ENCODE peak calls at places on chromosomes 11 and 22, in seven cellular contexts. I, G, T, B, N, L and K are unnamed samples.

GRCh38 chr22:39205344-39206021 is 39.3 kb downstream of the PDGFB start:
- DNase-seq in I (peak), G (peak), T (peak), B (no peak), N (peak), L (no peak), K (no peak)

GRCh38 chr11:105177658-105178057 is 38.1 kb upstream of the CARD18 start:
- DNase-seq in I (peak), G (peak), T (peak), B (no peak), N (no peak), L (peak), K (no peak)

GRCh38 chr11:126214446-126215240 is 3.1 kb downstream of the FAM118B start:
- DNase-seq in I (peak), G (no peak), T (no peak), B (no peak), N (no peak), L (no peak), K (peak)

GRCh38 chr22:19492504-19493174 is 12.9 kb downstream of the CDC45 start:
- DNase-seq in I (no peak), G (no peak), T (no peak), B (no peak), N (no peak), L (no peak), K (no peak)

GRCh38 chr11:93791493-93791892 is 7.4 kb downstream of the MED17 start:
- DNase-seq in I (no peak), G (peak), T (no peak), B (no peak), N (no peak), L (no peak), K (no peak)

GRCh38 chr11:106724293-106724892 is 293.9 kb downstream of the GUCY1A2 start:
- DNase-seq in I (peak), G (peak), T (peak), B (no peak), N (no peak), L (no peak), K (no peak)

GRCh38 chr11:3888210-3888609 is 32.7 kb downstream of the STIM1 start:
- DNase-seq in I (no peak), G (no peak), T (no peak), B (no peak), N (no peak), L (no peak), K (no peak)

GRCh38 chr11:115501895-115502589 is 2.2 kb downstream of the CADM1 start:
- DNase-seq in I (peak), G (no peak), T (peak), B (no peak), N (no peak), L (no peak), K (no peak)

GRCh38 chr22:35126993-35127392 is 61.0 kb downstream of the ISX start:
- DNase-seq in I (no peak), G (no peak), T (no peak), B (no peak), N (no peak), L (no peak), K (no peak)

GRCh38 chr11:109303342-109303741 is 118.6 kb upstream of the C11orf87 start:
- DNase-seq in I (peak), G (no peak), T (no peak), B (no peak), N (no peak), L (no peak), K (no peak)

GRCh38 chr11:108115495-108116140 is 5.7 kb upstream of the ACAT1 start:
- DNase-seq in I (peak), G (peak), T (peak), B (peak), N (peak), L (peak), K (peak)

GRCh38 chr11:125514336-125515101 is 18.5 kb upstream of the FEZ1 start:
- DNase-seq in I (peak), G (peak), T (peak), B (peak), N (no peak), L (peak), K (no peak)

GRCh38 chr11:110471315-110471714 is 41.6 kb downstream of the FDX1 start:
- DNase-seq in I (peak), G (peak), T (peak), B (no peak), N (no peak), L (no peak), K (no peak)

GRCh38 chr22:43796567-43796966 is 15.5 kb downstream of the EFCAB6 start:
- DNase-seq in I (peak), G (peak), T (peak), B (no peak), N (no peak), L (no peak), K (no peak)

GRCh38 chr11:22690891-22691290 is 24.5 kb downstream of the GAS2 start:
- DNase-seq in I (no peak), G (no peak), T (no peak), B (no peak), N (no peak), L (no peak), K (no peak)

GRCh38 chr11:116931206-116931953 is 94.0 kb upstream of the APOA1 start:
- DNase-seq in I (peak), G (peak), T (peak), B (no peak), N (no peak), L (no peak), K (no peak)
- H3K4me3 ChIP-seq in I (no peak), G (no peak), T (no peak), B (no peak), N (no peak), L (no peak), K (no peak)

DNA sequence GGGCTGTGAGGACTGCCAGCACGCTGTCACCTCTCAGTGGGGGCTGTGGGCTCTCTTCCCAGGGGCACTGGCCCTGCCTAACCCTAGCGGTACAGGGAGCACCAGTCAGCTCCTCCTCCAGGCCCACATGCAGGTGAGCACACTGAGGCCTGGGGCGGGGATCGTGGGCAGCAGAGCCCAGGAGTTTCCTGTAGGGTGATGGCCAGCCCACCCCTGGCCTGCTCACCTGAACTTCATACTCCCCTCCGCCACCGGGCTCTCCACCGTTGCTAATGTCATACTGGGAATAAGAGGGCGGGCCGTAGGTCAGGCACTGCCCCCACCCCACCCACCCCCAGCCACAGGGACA is 10.0 kb upstream of the TREH start:
- DNase-seq in I (no peak), G (no peak), T (no peak), B (no peak), N (no peak), L (no peak), K (no peak)
- H3K4me3 ChIP-seq in I (peak), G (no peak), T (no peak), B (no peak), N (peak), L (peak), K (peak)

GRCh38 chr11:100467821-100468508 is 219.1 kb upstream of the ARHGAP42 start:
- DNase-seq in I (no peak), G (no peak), T (no peak), B (no peak), N (no peak), L (no peak), K (no peak)
- H3K4me3 ChIP-seq in I (no peak), G (no peak), T (peak), B (no peak), N (no peak), L (no peak), K (no peak)

GRCh38 chr22:25069758-25070461 is 117.4 kb downstream of the KIAA1671 start:
- DNase-seq in I (no peak), G (peak), T (no peak), B (no peak), N (no peak), L (no peak), K (peak)
- H3K4me3 ChIP-seq in I (no peak), G (no peak), T (no peak), B (no peak), N (no peak), L (no peak), K (peak)

GRCh38 chr22:23035557-23036277 is 34.6 kb upstream of the GNAZ start:
- DNase-seq in I (no peak), G (no peak), T (no peak), B (no peak), N (no peak), L (no peak), K (no peak)

GRCh38 chr22:23032681-23033080 is 37.6 kb upstream of the GNAZ start:
- DNase-seq in I (no peak), G (no peak), T (no peak), B (no peak), N (no peak), L (no peak), K (no peak)

GRCh38 chr22:23036684-23037428 is 33.5 kb upstream of the GNAZ start:
- DNase-seq in I (peak), G (peak), T (peak), B (no peak), N (no peak), L (no peak), K (no peak)

GRCh38 chr22:23033116-23033905 is 37.0 kb upstream of the GNAZ start:
- DNase-seq in I (no peak), G (no peak), T (no peak), B (no peak), N (no peak), L (no peak), K (no peak)

DNA sequence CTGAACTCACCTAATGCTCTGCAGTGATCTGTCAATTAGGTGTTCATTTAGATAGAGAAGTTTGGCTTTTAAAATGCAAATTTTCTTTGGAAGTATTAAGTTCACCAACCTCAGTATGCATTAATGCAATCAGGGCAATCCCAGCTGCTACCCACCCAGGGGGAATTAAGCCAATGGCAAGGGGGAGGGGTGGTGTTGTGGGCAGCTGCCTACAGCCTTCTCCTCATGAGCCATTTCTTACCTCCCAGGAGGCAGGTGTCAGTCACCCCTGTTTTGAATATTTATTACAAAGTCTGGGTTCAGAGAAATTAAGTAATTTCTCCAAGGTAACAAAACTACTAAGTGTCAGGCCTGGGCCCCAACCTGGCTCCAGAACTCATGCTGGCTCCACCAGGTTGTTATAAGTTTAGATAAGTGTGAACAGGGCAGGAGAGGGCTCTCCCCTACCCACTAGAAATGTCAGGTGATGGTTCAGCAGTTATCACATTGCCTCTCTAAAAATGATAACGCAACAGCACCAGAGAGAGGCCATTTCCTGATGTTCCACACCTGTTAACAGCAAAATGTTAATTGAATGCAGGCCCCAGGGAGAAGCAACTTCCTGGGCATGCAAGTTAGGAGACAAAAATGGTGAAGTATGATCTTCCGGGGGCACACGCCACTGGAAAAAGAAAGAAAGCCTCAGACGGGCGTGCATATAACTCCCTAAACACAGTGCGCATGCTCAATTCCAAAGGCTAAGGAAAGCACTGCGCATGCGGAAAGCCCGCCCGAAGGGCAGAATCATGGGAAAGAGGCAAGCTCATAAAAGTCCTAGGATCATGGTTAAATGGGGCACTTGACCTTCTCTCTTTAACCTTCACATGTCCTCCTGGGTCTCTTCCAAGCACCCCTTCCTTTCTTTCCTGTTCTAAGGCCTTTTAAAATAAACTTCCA is 35.4 kb upstream of the GNAZ start:
- DNase-seq in I (no peak), G (no peak), T (no peak), B (no peak), N (no peak), L (no peak), K (no peak)
- H3K4me3 ChIP-seq in I (no peak), G (no peak), T (no peak), B (no peak), N (no peak), L (no peak), K (no peak)

DNA sequence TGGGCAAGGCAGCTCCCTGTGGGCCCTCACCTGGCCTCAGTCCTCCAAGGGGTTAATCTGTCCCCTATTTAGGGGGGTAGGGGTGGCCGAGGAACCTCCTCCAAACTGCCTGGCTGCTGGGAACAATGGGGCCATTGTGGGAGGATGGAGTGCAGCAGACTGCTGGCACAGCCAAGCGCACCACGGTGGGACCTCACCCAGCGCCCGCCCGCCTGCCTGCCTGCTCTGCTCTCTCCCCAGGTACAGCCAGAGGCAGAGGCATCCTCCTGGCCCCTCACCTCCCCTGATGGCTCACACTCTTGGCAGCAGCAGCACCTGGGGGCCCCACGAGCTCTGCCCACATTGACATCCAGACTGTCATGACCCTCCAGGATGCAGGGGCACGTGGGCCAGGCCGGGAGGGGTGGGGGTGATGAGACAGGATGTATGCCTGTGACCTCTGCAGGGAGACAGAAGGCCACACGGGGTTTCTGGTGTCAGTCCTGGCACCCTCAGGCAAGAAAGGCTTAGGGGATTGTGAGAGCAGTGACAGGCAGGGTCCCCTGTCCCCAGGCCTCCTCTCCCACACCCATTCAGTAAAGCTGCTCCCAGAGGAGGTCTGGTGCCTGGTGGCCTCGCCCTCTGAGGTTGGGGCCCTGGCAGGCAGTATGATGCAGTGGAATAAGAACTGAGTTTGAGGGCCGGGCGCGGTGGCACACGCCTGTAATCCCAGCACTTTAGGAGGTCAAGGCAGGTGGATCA is 11.4 kb downstream of the BCL9L start:
- DNase-seq in I (no peak), G (peak), T (no peak), B (peak), N (no peak), L (no peak), K (peak)
- H3K4me3 ChIP-seq in I (no peak), G (no peak), T (no peak), B (no peak), N (peak), L (no peak), K (no peak)

GRCh38 chr11:73313652-73314051 is 5.6 kb downstream of the ARHGEF17 start:
- DNase-seq in I (no peak), G (no peak), T (no peak), B (no peak), N (no peak), L (no peak), K (no peak)
- H3K4me3 ChIP-seq in I (no peak), G (no peak), T (peak), B (no peak), N (no peak), L (peak), K (no peak)

GRCh38 chr11:92482502-92482901 is 257.9 kb downstream of the FAT3 start:
- DNase-seq in I (no peak), G (no peak), T (no peak), B (no peak), N (no peak), L (no peak), K (no peak)
- H3K4me3 ChIP-seq in I (no peak), G (no peak), T (no peak), B (no peak), N (no peak), L (no peak), K (no peak)

DNA sequence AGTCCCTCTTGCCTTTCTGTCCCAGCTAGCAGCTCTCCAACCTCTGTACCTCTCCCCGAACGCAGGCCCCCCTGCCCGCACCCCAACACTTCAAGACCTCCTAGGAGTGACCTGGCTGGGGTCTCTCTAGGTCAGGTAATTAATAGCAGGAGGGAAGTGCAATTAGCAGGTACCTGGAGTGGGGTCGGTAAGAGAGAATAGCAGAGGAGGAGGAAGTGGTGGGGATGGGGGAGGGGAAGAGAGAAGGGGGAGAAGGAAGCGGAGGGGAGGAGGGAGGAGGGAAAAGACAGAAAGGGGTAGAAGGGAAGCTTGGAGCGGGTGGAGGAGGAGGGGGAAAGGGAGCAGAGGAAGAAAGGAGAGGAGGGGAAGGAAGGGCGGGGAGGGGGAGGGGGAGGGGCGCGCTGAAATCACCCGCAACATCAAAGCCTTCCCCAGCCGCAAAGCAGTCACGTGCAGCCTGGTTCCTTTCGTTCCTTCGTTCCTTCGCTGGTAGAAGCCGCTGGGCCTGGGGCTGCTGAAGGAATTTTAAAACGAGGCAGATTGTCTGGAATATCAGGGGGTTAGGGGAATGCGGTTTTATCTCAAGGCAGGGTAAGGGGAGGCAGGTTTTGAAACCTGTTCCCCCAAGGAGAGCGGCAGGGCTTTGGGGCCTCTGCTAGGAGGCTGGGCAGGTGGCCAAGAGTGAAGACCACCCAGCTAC is 29.3 kb upstream of the TCF20 start:
- DNase-seq in I (no peak), G (peak), T (no peak), B (peak), N (no peak), L (no peak), K (no peak)
- H3K4me3 ChIP-seq in I (no peak), G (no peak), T (no peak), B (no peak), N (no peak), L (no peak), K (no peak)

DNA sequence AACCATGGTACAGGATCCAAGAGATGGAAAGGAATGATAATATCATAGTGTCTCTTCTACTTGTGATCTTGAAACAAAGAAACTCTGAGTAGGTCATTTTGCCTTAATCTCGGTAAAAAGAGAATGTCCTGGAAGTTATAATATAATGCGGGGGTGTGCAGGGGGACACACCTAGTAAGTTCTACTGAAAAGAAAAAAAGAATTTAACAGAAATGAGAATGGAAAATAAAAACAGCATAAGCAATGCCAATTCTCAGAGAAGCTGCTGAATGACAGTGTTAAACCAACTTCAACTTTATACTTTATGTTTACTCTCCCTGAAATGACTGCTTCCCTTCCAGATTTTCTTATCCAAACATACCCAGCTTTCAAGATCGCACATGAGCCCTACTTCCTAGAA is 2.0 kb downstream of the HPS5 start:
- DNase-seq in I (no peak), G (no peak), T (no peak), B (no peak), N (no peak), L (no peak), K (no peak)
- H3K4me3 ChIP-seq in I (peak), G (no peak), T (no peak), B (no peak), N (no peak), L (no peak), K (no peak)